ENCODE peak calls at places on chromosomes 11 and 22, in seven cellular contexts. S, Q, P, D, C, B and F are unnamed samples.

GRCh38 chr11:101915811-101916291 is 471 bp downstream of the ANGPTL5 start:
- DNase-seq in D (peak), B (no peak), P (peak), Q (no peak), S (no peak), C (peak), F (no peak)

GRCh38 chr11:3952715-3953114 is 97.3 kb downstream of the STIM1 start:
- DNase-seq in B (no peak), P (no peak), S (no peak), D (no peak), Q (no peak), C (no peak), F (no peak)

GRCh38 chr22:48757581-48757980 is 1070.1 kb downstream of the BRD1 start:
- DNase-seq in B (peak), C (no peak), Q (no peak), S (no peak), P (no peak), D (no peak), F (peak)

GRCh38 chr11:67376873-67377808 is 3.7 kb upstream of the CLCF1 start:
- DNase-seq in D (no peak), Q (no peak), S (no peak), C (no peak), B (no peak), P (no peak), F (no peak)

GRCh38 chr11:78313898-78314297 is 103.7 kb downstream of the GAB2 start:
- DNase-seq in B (no peak), P (no peak), Q (no peak), C (no peak), S (no peak), D (no peak), F (no peak)

GRCh38 chr22:44379817-44380560 is 67.2 kb upstream of the SHISAL1 start:
- DNase-seq in C (no peak), Q (no peak), B (no peak), S (no peak), D (no peak), P (no peak), F (peak)

GRCh38 chr11:77278595-77279506 is 22.6 kb downstream of the GDPD4 start:
- DNase-seq in B (no peak), Q (no peak), P (no peak), D (no peak), C (no peak), S (no peak), F (no peak)

GRCh38 chr11:26944866-26945664 is 48.8 kb upstream of the FIBIN start:
- DNase-seq in Q (no peak), C (no peak), S (no peak), P (no peak), D (peak), B (no peak), F (no peak)

GRCh38 chr22:31899661-31900060 is 44.7 kb upstream of the YWHAH start:
- DNase-seq in C (no peak), Q (no peak), P (no peak), B (no peak), S (no peak), D (no peak), F (no peak)

GRCh38 chr11:15918212-15918611 is 438.1 kb downstream of the SOX6 start:
- DNase-seq in D (no peak), Q (no peak), S (no peak), P (no peak), C (peak), B (no peak), F (no peak)

GRCh38 chr11:44680982-44681597 is 45.7 kb upstream of the TSPAN18 start:
- DNase-seq in B (no peak), C (no peak), Q (no peak), S (no peak), P (no peak), D (no peak), F (no peak)

GRCh38 chr11:60899021-60899936 is 7.1 kb downstream of the PRPF19 start:
- DNase-seq in P (peak), C (peak), S (peak), B (no peak), D (peak), Q (peak), F (peak)

GRCh38 chr11:43712676-43713075 is 32.1 kb downstream of the HSD17B12 start:
- DNase-seq in P (no peak), C (no peak), Q (no peak), S (no peak), D (peak), B (no peak), F (no peak)

GRCh38 chr11:111665779-111666178 is 63.5 kb downstream of the SIK2 start:
- DNase-seq in Q (no peak), D (peak), C (peak), B (peak), P (peak), S (peak), F (no peak)

GRCh38 chr11:2665747-2666710 is 33.8 kb downstream of the KCNQ1OT1 start:
- DNase-seq in D (no peak), C (no peak), Q (peak), P (no peak), B (peak), S (no peak), F (peak)

GRCh38 chr22:47051435-47052175 is 289.2 kb downstream of the TBC1D22A start:
- DNase-seq in P (no peak), C (peak), B (no peak), S (no peak), Q (no peak), D (no peak), F (no peak)

GRCh38 chr11:101576536-101576935 is 7.3 kb downstream of the TRPC6 start:
- DNase-seq in Q (no peak), C (no peak), P (no peak), S (no peak), D (no peak), B (no peak), F (no peak)

GRCh38 chr11:120818097-120818496 is 205.8 kb upstream of the TBCEL start:
- DNase-seq in Q (no peak), B (no peak), S (no peak), C (no peak), P (no peak), D (no peak), F (no peak)

GRCh38 chr11:10478574-10479550 is 23.8 kb downstream of the AMPD3 start:
- DNase-seq in Q (no peak), B (no peak), D (no peak), P (no peak), S (no peak), C (no peak), F (no peak)

GRCh38 chr11:9691865-9692264 is 28.0 kb downstream of the SWAP70 start:
- DNase-seq in P (no peak), S (no peak), B (no peak), D (peak), C (no peak), Q (no peak), F (no peak)

GRCh38 chr22:47290706-47291430 is 528.4 kb downstream of the TBC1D22A start:
- DNase-seq in P (no peak), S (no peak), D (no peak), Q (peak), C (no peak), B (no peak), F (peak)

GRCh38 chr11:34180045-34180813 is 74.8 kb downstream of the NAT10 start:
- DNase-seq in P (no peak), C (no peak), S (no peak), D (no peak), B (no peak), Q (no peak), F (no peak)

GRCh38 chr11:33708970-33709369 is 8.3 kb upstream of the C11orf91 start:
- DNase-seq in C (no peak), B (no peak), S (no peak), Q (no peak), D (no peak), P (no peak), F (no peak)

GRCh38 chr11:86151188-86152005 is 82.5 kb upstream of the PICALM start:
- DNase-seq in B (no peak), P (no peak), S (no peak), Q (no peak), C (peak), D (peak), F (peak)

GRCh38 chr11:120784566-120785251 is 239.2 kb upstream of the TBCEL start:
- DNase-seq in B (no peak), P (no peak), D (no peak), Q (no peak), S (no peak), C (no peak), F (no peak)

GRCh38 chr11:64705501-64705900 is 17.5 kb downstream of the NRXN2 start:
- DNase-seq in D (no peak), S (no peak), P (no peak), Q (no peak), B (no peak), C (no peak), F (no peak)

GRCh38 chr11:64971421-64972233 is at the start of gene MAJIN:
- DNase-seq in C (peak), B (peak), D (peak), Q (peak), P (peak), S (no peak), F (peak)

GRCh38 chr22:41398921-41399320 is 17.2 kb downstream of the TEF start:
- DNase-seq in D (no peak), C (no peak), P (no peak), S (no peak), B (no peak), Q (no peak), F (no peak)

GRCh38 chr22:47687364-47687655 is 924.9 kb downstream of the TBC1D22A start:
- DNase-seq in B (no peak), C (no peak), D (no peak), S (no peak), Q (no peak), P (no peak), F (no peak)

GRCh38 chr11:100640646-100641045 is 46.4 kb upstream of the ARHGAP42 start:
- DNase-seq in P (no peak), D (peak), C (no peak), S (no peak), B (no peak), Q (no peak), F (no peak)

GRCh38 chr11:48177661-48178060 is 38.9 kb upstream of the OR4B1 start:
- DNase-seq in S (no peak), D (no peak), B (no peak), C (no peak), P (no peak), Q (no peak), F (no peak)

GRCh38 chr11:94912806-94913205 is 60.5 kb downstream of the CWC15 start:
- DNase-seq in S (no peak), D (no peak), P (no peak), B (no peak), Q (no peak), C (no peak), F (no peak)

GRCh38 chr22:28953399-28953798 is 70.0 kb downstream of the ZNRF3 start:
- DNase-seq in S (no peak), P (no peak), B (no peak), C (no peak), Q (no peak), D (no peak), F (no peak)

GRCh38 chr11:116686891-116687290 is 85.9 kb downstream of the BUD13 start:
- DNase-seq in D (no peak), Q (no peak), P (no peak), S (no peak), C (no peak), B (no peak), F (peak)
- H3K4me3 ChIP-seq in D (no peak), Q (no peak), P (no peak), S (no peak), C (no peak), B (no peak), F (no peak)

DNA sequence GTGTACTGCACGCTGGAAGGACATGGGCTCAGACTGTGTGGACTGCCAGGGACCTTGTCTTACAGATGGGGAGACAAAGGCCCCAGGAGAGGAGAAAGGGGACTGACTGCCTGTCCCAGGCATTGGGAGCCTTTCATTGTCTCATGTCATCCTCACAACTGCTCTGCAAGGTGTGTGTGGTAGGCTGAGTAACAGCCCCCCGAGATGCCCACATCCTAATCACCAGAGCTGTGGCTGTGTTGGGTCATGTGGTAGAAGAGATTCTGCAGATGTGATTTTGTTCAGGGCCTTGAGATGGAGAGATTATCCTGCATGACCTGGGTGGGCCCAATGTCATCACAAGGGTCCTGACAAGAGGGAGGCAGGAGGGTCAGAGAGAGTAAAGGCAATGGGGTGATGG is 39.1 kb downstream of the ARRB1 start:
- DNase-seq in D (no peak), C (no peak), S (no peak), B (no peak), P (no peak), Q (no peak), F (no peak)
- H3K27ac ChIP-seq in D (peak), C (no peak), S (no peak), B (peak), P (peak), Q (peak), F (peak)

DNA sequence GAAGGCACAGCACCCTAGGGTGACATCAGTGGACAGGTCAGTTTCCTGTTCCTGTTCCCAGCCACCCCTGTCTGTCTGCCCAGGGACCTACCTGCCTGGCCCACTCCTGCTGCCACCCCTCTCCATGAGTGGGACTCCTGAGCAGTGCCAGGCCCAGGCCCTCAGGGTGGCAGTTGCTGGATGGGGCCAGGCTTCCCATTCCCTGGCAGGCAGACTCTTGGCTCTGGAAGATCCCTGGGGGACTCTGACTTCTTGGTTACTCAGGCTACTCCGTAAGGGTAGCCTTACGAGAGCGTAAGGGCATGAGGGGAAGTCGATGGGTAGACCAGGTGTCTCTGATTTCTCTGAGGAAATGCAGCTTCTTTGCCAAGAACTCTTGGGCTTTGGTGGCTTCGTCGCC is 2.7 kb downstream of the TAGLN start:
- DNase-seq in D (no peak), S (no peak), C (no peak), P (no peak), B (no peak), Q (no peak), F (no peak)
- H3K4me3 ChIP-seq in D (no peak), S (no peak), C (no peak), P (peak), B (no peak), Q (no peak), F (peak)

GRCh38 chr11:134149371-134149770 is 74.4 kb downstream of the NCAPD3 start:
- DNase-seq in C (no peak), D (no peak), B (no peak), S (no peak), Q (no peak), P (no peak), F (no peak)

GRCh38 chr11:134146598-134146997 is 77.2 kb downstream of the NCAPD3 start:
- DNase-seq in P (no peak), Q (no peak), B (no peak), D (no peak), S (no peak), C (no peak), F (no peak)

GRCh38 chr11:134142536-134142935 is 73.7 kb downstream of the JAM3 start:
- DNase-seq in D (peak), C (no peak), Q (no peak), P (peak), B (no peak), S (no peak), F (no peak)

GRCh38 chr11:134144744-134145143 is 75.9 kb downstream of the JAM3 start:
- DNase-seq in D (no peak), S (no peak), Q (no peak), B (no peak), C (no peak), P (no peak), F (no peak)

DNA sequence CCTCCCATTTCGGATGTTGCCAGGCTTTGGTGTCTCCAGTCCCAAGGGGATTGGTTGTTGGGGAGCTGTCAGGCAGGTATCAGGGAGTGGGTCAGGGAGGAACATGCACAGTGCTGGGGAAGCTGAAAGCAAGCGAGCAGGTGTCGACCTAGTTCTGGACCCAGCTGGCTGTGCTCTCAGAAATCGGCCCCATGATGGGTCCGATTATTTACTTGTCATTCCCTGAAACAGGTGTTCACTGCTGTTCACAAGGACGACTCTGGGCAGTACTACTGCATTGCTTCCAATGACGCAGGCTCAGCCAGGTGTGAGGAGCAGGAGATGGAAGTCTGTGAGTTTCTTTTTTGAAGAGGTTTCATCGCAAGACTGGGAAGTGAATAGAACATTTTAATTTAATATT is 76.8 kb downstream of the JAM3 start:
- DNase-seq in B (no peak), C (no peak), D (no peak), Q (no peak), P (no peak), S (no peak), F (no peak)
- H3K27ac ChIP-seq in B (no peak), C (no peak), D (no peak), Q (no peak), P (no peak), S (no peak), F (no peak)

DNA sequence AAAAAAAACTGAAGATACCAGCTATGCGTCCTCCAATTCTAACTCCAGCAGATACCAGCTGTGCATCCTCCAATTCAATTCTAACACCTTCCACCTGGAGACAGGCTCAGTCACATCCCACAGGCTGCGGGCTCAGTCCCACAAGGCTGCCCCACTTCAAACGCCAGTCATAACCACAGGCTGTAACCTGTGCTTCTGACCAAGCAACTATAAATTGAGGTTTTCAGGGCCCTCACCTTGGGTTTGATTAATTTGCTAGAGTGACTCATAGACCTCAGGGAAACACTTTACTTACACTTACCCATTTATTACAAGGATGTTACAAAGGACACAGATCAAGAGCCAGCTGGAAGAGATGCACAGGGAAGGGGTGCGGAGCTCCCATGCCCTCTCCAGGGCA is 32.4 kb upstream of the MSANTD2 start:
- DNase-seq in D (no peak), S (no peak), Q (no peak), C (no peak), P (no peak), B (no peak), F (no peak)
- H3K4me3 ChIP-seq in D (no peak), S (no peak), Q (no peak), C (no peak), P (no peak), B (no peak), F (no peak)

DNA sequence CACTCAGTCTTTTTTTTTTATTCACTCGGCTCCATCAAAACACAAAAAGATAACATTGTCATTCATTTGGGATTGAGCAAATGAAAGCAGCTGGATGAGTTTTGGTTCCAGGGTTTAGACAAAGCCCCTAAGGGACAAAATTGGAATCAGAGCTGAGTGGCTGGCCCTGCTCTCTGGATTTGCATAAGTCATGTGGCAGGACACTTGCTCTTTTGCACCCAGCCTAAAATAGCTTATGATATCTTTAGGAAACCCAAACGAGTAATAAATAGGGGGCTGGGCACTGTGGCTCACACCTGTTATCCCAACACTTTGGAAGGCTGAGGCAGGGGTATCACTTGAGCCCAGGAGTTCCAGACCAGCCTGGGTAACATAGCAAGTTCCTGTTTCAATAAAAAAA is 11.0 kb upstream of the TMEM121B start:
- DNase-seq in P (no peak), B (no peak), D (no peak), Q (no peak), C (no peak), S (no peak), F (peak)
- H3K27ac ChIP-seq in P (no peak), B (no peak), D (no peak), Q (no peak), C (no peak), S (no peak), F (no peak)

GRCh38 chr22:43066844-43067385 is 22.3 kb downstream of the TTLL1 start:
- DNase-seq in D (peak), S (no peak), Q (no peak), C (no peak), B (no peak), P (peak), F (no peak)
- H3K4me3 ChIP-seq in D (no peak), S (no peak), Q (no peak), C (no peak), B (no peak), P (no peak), F (no peak)

GRCh38 chr11:46522682-46523281 is 71.0 kb downstream of the AMBRA1 start:
- DNase-seq in Q (no peak), P (no peak), D (no peak), C (no peak), B (no peak), S (no peak), F (no peak)
- H3K27ac ChIP-seq in Q (no peak), P (no peak), D (no peak), C (no peak), B (peak), S (no peak), F (no peak)

GRCh38 chr22:45673482-45674175 is 2.0 kb downstream of the ATXN10 start:
- DNase-seq in B (no peak), P (no peak), S (no peak), C (no peak), Q (no peak), D (no peak), F (no peak)
- H3K4me3 ChIP-seq in B (no peak), P (peak), S (peak), C (peak), Q (no peak), D (peak), F (no peak)